ENCODE peak calls at places on chromosomes 2 and 18, in five cellular contexts. Z is IMR-90, F is AG04450, U is pancreas, M is NB4. T is an unnamed sample.

GRCh38 chr2:232237460-232237859 is 141.1 kb upstream of the ALPP start:
- DNase-seq in Z (no peak), F (no peak), U (no peak), M (no peak), T (no peak)

GRCh38 chr18:136433-136832 is 21.9 kb upstream of the USP14 start:
- DNase-seq in Z (no peak), F (no peak), U (no peak), M (no peak), T (no peak)

GRCh38 chr2:237304763-237305514 is 109.0 kb downstream of the COL6A3 start:
- DNase-seq in Z (peak; percentile 87), F (no peak), U (no peak), M (no peak), T (no peak)

GRCh38 chr2:39608212-39608575 is 57.5 kb upstream of the TMEM178A start:
- DNase-seq in Z (no peak), F (no peak), U (no peak), M (no peak), T (no peak)

GRCh38 chr18:2256577-2256976 is 314.7 kb downstream of the METTL4 start:
- DNase-seq in Z (no peak), F (no peak), U (no peak), M (peak; percentile 37), T (no peak)

GRCh38 chr2:207163815-207164747 is 1.7 kb downstream of the KLF7 start:
- DNase-seq in Z (peak; percentile 48), F (no peak), U (peak; percentile 21), M (peak; percentile 21), T (peak; percentile 64)

GRCh38 chr2:47656715-47657600 is 126.0 kb upstream of the MSH6 start:
- DNase-seq in Z (no peak), F (no peak), U (no peak), M (peak; percentile 12), T (no peak)

GRCh38 chr2:47657886-47658577 is 124.9 kb upstream of the MSH6 start:
- DNase-seq in Z (no peak), F (no peak), U (no peak), M (no peak), T (no peak)

GRCh38 chr18:50829644-50830043 is 9.8 kb upstream of the MRO start:
- DNase-seq in Z (no peak), F (no peak), U (no peak), M (no peak), T (no peak)

GRCh38 chr2:102726128-102727087 is 35.4 kb upstream of the TMEM182 start:
- DNase-seq in Z (no peak), F (no peak), U (peak; percentile 10), M (no peak), T (no peak)

GRCh38 chr18:48007955-48008701 is 77.7 kb upstream of the SMAD2 start:
- DNase-seq in Z (no peak), F (no peak), U (peak; percentile 81), M (peak; percentile 78), T (peak; percentile 44)

GRCh38 chr2:71827146-71827874 is 320.4 kb downstream of the CYP26B1 start:
- DNase-seq in Z (no peak), F (no peak), U (no peak), M (no peak), T (no peak)

GRCh38 chr2:54830546-54830945 is 107.1 kb downstream of the EML6 start:
- DNase-seq in Z (no peak), F (no peak), U (no peak), M (no peak), T (no peak)

GRCh38 chr2:34570266-34570872 is 971.3 kb upstream of the FAM98A start:
- DNase-seq in Z (no peak), F (no peak), U (peak; percentile 51), M (peak; percentile 52), T (peak; percentile 15)

GRCh38 chr2:186757009-186757408 is 63.1 kb downstream of the FAM171B start:
- DNase-seq in Z (no peak), F (no peak), U (no peak), M (no peak), T (no peak)

GRCh38 chr18:79749251-79750191 is 48.2 kb upstream of the KCNG2 start:
- DNase-seq in Z (peak; percentile 14), F (no peak), U (no peak), M (no peak), T (no peak)

GRCh38 chr2:105959357-105959756 is 214.6 kb downstream of the NCK2 start:
- DNase-seq in Z (no peak), F (no peak), U (no peak), M (no peak), T (no peak)

GRCh38 chr2:74063486-74063885 is 78.8 kb downstream of the TET3 start:
- DNase-seq in Z (peak; percentile 79), F (peak; percentile 37), U (no peak), M (peak; percentile 36), T (no peak)

GRCh38 chr2:191740016-191740419 is 62.1 kb downstream of the NABP1 start:
- DNase-seq in Z (no peak), F (no peak), U (no peak), M (peak; percentile 25), T (no peak)

GRCh38 chr18:43662657-43663056 is 385.4 kb upstream of the SYT4 start:
- DNase-seq in Z (peak; percentile 93), F (peak; percentile 80), U (no peak), M (no peak), T (no peak)

GRCh38 chr2:192165842-192166241 is 28.9 kb downstream of the TMEFF2 start:
- DNase-seq in Z (no peak), F (no peak), U (no peak), M (no peak), T (no peak)

GRCh38 chr2:236119476-236119875 is 48.7 kb downstream of the GBX2 start:
- DNase-seq in Z (no peak), F (no peak), U (no peak), M (no peak), T (no peak)

GRCh38 chr2:132991464-132992045 is 321.6 kb upstream of the LYPD1 start:
- DNase-seq in Z (no peak), F (no peak), U (peak; percentile 2), M (no peak), T (no peak)

GRCh38 chr2:218882866-218883366 is 2.3 kb downstream of the WNT10A start:
- DNase-seq in Z (no peak), F (no peak), U (no peak), M (no peak), T (no peak)

GRCh38 chr2:74767618-74768017 is 66.3 kb upstream of the HK2 start:
- DNase-seq in Z (peak; percentile 22), F (no peak), U (no peak), M (no peak), T (no peak)

GRCh38 chr2:183868707-183869106 is 729.6 kb upstream of the ZNF804A start:
- DNase-seq in Z (no peak), F (no peak), U (no peak), M (no peak), T (no peak)

GRCh38 chr2:29834624-29835023 is 86.8 kb downstream of the ALK start:
- DNase-seq in Z (no peak), F (no peak), U (no peak), M (no peak), T (no peak)

GRCh38 chr18:61743775-61744531 is 148.9 kb downstream of the RNF152 start:
- DNase-seq in Z (peak; percentile 46), F (no peak), U (no peak), M (no peak), T (no peak)

GRCh38 chr2:170524828-170525565 is 190.1 kb upstream of the SP5 start:
- DNase-seq in Z (peak; percentile 1), F (no peak), U (no peak), M (no peak), T (no peak)

GRCh38 chr18:3675446-3675845 is 225.5 kb downstream of the TGIF1 start:
- DNase-seq in Z (peak; percentile 43), F (no peak), U (no peak), M (no peak), T (no peak)

GRCh38 chr2:38033651-38034050 is 42.3 kb downstream of the CYP1B1 start:
- DNase-seq in Z (no peak), F (no peak), U (no peak), M (no peak), T (no peak)

GRCh38 chr2:31332521-31332920 is 82.0 kb downstream of the XDH start:
- DNase-seq in Z (no peak), F (no peak), U (no peak), M (no peak), T (no peak)

GRCh38 chr18:74331404-74331803 is 15.8 kb downstream of the C18orf63 start:
- DNase-seq in Z (peak; percentile 51), F (peak; percentile 13), U (no peak), M (peak; percentile 32), T (no peak)
- TF ChIP-seq CTCF in Z (peak; percentile 60), F (peak; percentile 63), U (no peak), M (peak; percentile 37), T (peak; percentile 36)

GRCh38 chr2:233925402-233925801 is 8.2 kb downstream of the TRPM8 start:
- DNase-seq in Z (no peak), F (no peak), U (no peak), M (no peak), T (no peak)
- TF ChIP-seq CTCF in Z (no peak), F (no peak), U (no peak), M (no peak), T (no peak)

DNA sequence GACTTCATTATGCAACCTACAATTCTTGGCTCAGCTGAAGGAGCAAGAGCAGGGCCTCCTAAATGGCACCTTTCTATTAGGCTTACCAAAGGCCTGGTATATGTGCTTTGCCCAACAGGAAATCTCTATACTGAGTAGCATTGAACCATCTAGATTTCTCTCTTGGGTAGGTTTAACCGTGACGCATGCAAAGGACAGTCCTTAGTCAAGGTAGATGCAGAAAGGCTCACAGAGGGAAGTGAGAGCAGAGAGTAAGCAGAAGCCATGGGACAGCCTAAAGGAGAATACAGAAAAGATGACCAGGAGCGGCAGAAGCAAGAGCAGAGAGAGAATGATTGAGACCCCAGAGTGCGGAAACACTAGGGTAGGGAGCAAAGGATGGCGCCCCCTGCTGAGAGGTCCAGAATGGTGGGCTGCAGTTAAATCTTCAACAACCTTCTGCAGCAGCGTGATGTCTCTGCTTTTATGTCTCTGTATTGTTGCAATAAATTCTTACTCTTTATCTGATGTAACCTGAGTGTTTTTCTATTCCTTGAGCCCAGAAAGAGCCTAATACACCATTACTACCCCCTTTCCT is 4.7 kb upstream of the OSBPL1A start:
- DNase-seq in Z (no peak), F (no peak), U (no peak), M (peak; percentile 28), T (no peak)
- TF ChIP-seq CTCF in Z (peak; percentile 12), F (peak; percentile 26), U (no peak), M (peak; percentile 44), T (no peak)

GRCh38 chr2:86314125-86314524 is 23.3 kb downstream of the REEP1 start:
- DNase-seq in Z (no peak), F (no peak), U (no peak), M (no peak), T (no peak)

GRCh38 chr2:86309966-86310365 is 27.5 kb downstream of the REEP1 start:
- DNase-seq in Z (no peak), F (no peak), U (no peak), M (peak; percentile 19), T (no peak)

GRCh38 chr2:86313341-86313740 is 24.1 kb downstream of the REEP1 start:
- DNase-seq in Z (no peak), F (no peak), U (no peak), M (no peak), T (no peak)

GRCh38 chr2:86308984-86309695 is 28.3 kb downstream of the REEP1 start:
- DNase-seq in Z (no peak), F (no peak), U (no peak), M (no peak), T (no peak)

DNA sequence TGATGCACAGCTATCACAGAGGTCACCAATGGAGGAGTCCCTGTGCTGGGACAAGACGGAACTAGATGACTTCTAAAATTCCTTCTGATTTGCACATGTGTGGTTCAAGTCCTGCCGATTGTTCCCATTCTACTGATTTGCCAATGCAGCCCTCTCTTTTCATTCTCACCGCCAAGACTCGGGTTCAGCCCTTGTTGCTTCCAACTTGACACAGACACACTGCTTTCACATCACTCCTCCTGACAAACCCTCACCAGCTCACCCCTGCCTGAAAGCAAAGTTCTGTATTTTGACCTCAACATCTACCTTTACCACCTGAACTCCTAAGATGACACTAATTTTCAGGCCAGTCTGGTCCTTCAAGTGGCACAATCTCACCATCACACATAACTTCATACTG is 25.5 kb downstream of the REEP1 start:
- DNase-seq in Z (no peak), F (no peak), U (no peak), M (no peak), T (no peak)
- TF ChIP-seq CTCF in Z (no peak), F (no peak), U (no peak), M (no peak), T (no peak)

T was measured in prostate gland.